ENCODE peak calls at places on chromosome 12, in five cellular contexts. S is fibroblast of mammary gland; P is A549; Z is breast epithelium; A is activated CD8-positive, alpha-beta T cell treated with anti-CD3 and anti-CD28 coated beads for 36 hours. L is an unnamed sample.

GRCh38 chr12:8499616-8500015 is 13.7 kb upstream of the CLEC4D start:
- DNase-seq in S (no peak), P (no peak), Z (no peak), A (no peak), L (no peak)

GRCh38 chr12:30909088-30909688 is 17.4 kb upstream of the TSPAN11 start:
- DNase-seq in S (peak), P (no peak), Z (no peak), A (no peak), L (no peak)

GRCh38 chr12:6452908-6453630 is 1.2 kb downstream of the TAPBPL start:
- DNase-seq in S (no peak), P (no peak), Z (no peak), A (peak), L (no peak)

GRCh38 chr12:131314524-131315090 is 360.9 kb downstream of the ADGRD1 start:
- DNase-seq in S (no peak), P (no peak), Z (no peak), A (no peak), L (no peak)

GRCh38 chr12:51025182-51025747 is 919 bp downstream of the SLC11A2 start:
- DNase-seq in S (no peak), P (no peak), Z (no peak), A (no peak), L (no peak)

GRCh38 chr12:1884651-1885050 is 33.8 kb downstream of the CACNA2D4 start:
- DNase-seq in S (no peak), P (no peak), Z (peak), A (no peak), L (no peak)

GRCh38 chr12:107223816-107224215 is 130.5 kb upstream of the CRY1 start:
- DNase-seq in S (peak), P (no peak), Z (no peak), A (no peak), L (no peak)

GRCh38 chr12:51362307-51362706 is 15.8 kb upstream of the CELA1 start:
- DNase-seq in S (no peak), P (no peak), Z (no peak), A (no peak), L (no peak)

GRCh38 chr12:81078469-81079196 is 754 bp downstream of the ACSS3 start:
- DNase-seq in S (peak), P (no peak), Z (no peak), A (no peak), L (no peak)

GRCh38 chr12:91604897-91605296 is 422.3 kb upstream of the DCN start:
- DNase-seq in S (no peak), P (no peak), Z (no peak), A (no peak), L (no peak)

GRCh38 chr12:29103539-29103974 is 45.5 kb upstream of the FAR2 start:
- DNase-seq in S (no peak), P (no peak), Z (no peak), A (peak), L (peak)

GRCh38 chr12:40141996-40142395 is 36.1 kb upstream of the SLC2A13 start:
- DNase-seq in S (no peak), P (no peak), Z (no peak), A (no peak), L (no peak)

GRCh38 chr12:40145896-40146295 is 40.0 kb upstream of the SLC2A13 start:
- DNase-seq in S (no peak), P (no peak), Z (no peak), A (peak), L (no peak)

GRCh38 chr12:40138526-40138925 is 32.6 kb upstream of the SLC2A13 start:
- DNase-seq in S (no peak), P (no peak), Z (no peak), A (no peak), L (no peak)

GRCh38 chr12:40146800-40147797 is 41.2 kb upstream of the SLC2A13 start:
- DNase-seq in S (no peak), P (no peak), Z (no peak), A (peak), L (no peak)

DNA sequence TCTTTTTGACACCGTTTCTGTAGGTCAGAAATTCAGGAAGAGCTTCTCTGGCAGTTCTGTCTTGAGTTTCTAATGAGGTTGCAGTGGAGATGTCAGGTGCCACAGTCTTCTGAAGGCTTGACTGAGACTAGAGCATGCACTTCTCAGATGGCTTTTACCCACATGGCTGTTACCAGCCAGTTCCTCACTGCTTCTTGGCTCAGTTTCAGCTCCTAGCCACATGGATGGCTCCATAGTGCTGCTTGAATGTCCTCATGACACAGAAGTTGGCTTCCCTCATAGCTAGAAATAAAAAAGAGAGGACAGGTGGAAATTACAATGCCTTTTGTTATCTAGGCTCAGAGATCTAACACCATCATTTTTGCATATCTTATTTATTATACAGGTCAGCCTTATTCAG is 38.1 kb upstream of the SLC2A13 start:
- DNase-seq in S (no peak), P (no peak), Z (no peak), A (no peak), L (no peak)
- TF ChIP-seq CTCF in S (no peak), P (no peak), Z (no peak), A (no peak), L (no peak)

GRCh38 chr12:12786716-12787601 is 1.5 kb downstream of the APOLD1 start:
- DNase-seq in S (peak), P (peak), Z (peak), A (peak), L (peak)
- TF ChIP-seq CTCF in S (no peak), P (no peak), Z (peak), A (no peak), L (peak)

GRCh38 chr12:108691995-108692808 is 39.1 kb downstream of the CORO1C start:
- DNase-seq in S (no peak), P (no peak), Z (no peak), A (no peak), L (no peak)

GRCh38 chr12:108691154-108691994 is 39.9 kb downstream of the CORO1C start:
- DNase-seq in S (peak), P (peak), Z (peak), A (peak), L (peak)

GRCh38 chr12:108690799-108691153 is 40.5 kb downstream of the CORO1C start:
- DNase-seq in S (no peak), P (no peak), Z (no peak), A (no peak), L (no peak)

GRCh38 chr12:108690191-108690518 is 41.2 kb downstream of the CORO1C start:
- DNase-seq in S (no peak), P (no peak), Z (no peak), A (no peak), L (no peak)

GRCh38 chr12:108689314-108690190 is 41.8 kb downstream of the CORO1C start:
- DNase-seq in S (peak), P (no peak), Z (no peak), A (peak), L (no peak)
- TF ChIP-seq CTCF in S (peak), P (no peak), Z (no peak), A (no peak), L (no peak)

GRCh38 chr12:82883396-82884360 is 197.0 kb downstream of the TMTC2 start:
- DNase-seq in S (no peak), P (no peak), Z (no peak), A (no peak), L (no peak)
- TF ChIP-seq CTCF in S (no peak), P (no peak), Z (no peak), A (no peak), L (no peak)

GRCh38 chr12:27246141-27246540 is 2.1 kb downstream of the STK38L start:
- DNase-seq in S (no peak), P (no peak), Z (no peak), A (no peak), L (no peak)

GRCh38 chr12:27245039-27245438 is 953 bp downstream of the STK38L start:
- DNase-seq in S (no peak), P (no peak), Z (no peak), A (no peak), L (no peak)

GRCh38 chr12:27243804-27244679 is at the start of gene STK38L:
- DNase-seq in S (peak), P (peak), Z (peak), A (peak), L (peak)

GRCh38 chr12:27243006-27243405 is 1.1 kb upstream of the STK38L start:
- DNase-seq in S (no peak), P (no peak), Z (no peak), A (no peak), L (no peak)

GRCh38 chr12:27244680-27245005 is 557 bp downstream of the STK38L start:
- DNase-seq in S (peak), P (no peak), Z (no peak), A (no peak), L (no peak)
- TF ChIP-seq CTCF in S (no peak), P (no peak), Z (no peak), A (no peak), L (no peak)

DNA sequence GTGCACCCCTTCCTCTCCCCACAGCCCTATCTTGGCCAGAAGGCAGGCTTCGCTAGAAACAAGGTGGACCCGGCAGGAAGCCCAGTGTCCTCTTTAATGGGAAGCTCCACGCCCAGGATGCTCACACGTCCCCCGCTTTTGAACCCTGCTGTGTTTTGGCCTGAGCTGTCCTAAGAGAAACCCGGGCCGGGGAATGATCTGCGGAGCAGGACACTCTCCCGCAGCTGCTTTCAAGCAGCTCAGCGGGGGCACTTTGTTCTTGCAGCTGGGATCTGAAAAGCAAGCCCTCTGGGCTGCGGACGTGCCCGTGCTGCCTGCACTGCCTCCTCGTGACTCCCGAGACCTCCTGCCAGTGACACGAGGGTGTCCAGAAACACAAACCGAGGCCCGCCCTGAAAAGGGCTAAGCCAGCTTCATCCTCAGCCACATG is 30.0 kb downstream of the SCARB1 start:
- DNase-seq in S (no peak), P (no peak), Z (no peak), A (no peak), L (no peak)
- TF ChIP-seq CTCF in S (no peak), P (no peak), Z (no peak), A (no peak), L (no peak)

DNA sequence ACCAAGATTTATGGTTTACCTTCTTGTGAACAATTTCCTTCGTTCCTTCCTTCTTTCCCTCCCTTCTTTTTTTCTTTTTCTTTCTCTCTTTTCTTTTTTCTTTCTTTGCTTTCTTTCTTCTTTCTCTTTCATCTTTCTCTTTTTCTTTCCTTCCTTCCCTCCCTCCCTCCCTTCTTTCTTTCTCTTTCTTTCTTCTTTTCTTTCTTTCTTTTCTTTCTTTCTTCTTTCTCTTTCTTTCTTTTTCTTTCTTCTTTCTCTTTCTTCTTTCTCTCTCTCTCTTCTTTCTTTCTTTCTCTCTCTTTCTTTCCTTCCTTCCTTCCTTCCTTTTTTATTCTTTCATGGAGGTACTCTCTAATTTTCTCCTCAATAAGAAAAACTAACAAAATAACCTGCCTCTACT is 462.1 kb upstream of the ATP2B1 start:
- DNase-seq in S (no peak), P (no peak), Z (no peak), A (no peak), L (no peak)
- TF ChIP-seq CTCF in S (no peak), P (no peak), Z (no peak), A (peak), L (no peak)

DNA sequence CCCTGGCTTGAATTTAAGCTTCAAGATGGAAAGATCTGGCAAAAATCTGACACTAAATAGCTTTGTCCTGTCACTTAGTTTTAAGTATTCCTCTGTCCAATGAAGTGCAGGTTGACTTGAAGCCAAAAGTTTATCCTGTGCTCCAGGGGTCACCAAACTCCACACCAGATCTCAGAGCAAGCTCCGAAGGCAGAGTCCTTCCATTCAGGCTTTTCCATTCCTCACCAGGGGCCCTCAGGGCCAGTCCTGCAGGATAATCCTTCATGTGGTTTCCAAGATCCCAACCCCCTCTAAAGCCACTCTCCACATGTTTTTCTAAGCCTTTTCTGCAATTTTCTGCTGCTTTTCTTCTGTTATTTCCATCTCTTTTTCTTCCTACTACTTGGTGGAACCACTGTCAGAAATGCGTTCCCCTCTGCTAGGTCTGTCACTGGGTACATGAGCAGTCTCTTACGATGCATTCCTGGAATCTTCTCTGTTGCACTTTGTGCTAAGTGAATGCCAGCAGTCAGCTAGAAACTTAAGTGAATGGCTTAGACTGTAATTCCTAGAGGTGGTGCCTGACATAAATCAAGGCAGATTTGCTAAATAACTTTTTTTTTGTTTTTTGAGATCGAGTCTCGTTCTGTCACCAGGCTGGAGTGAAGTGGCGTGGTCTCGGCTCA is 251.4 kb downstream of the MSRB3 start:
- DNase-seq in S (no peak), P (no peak), Z (no peak), A (no peak), L (no peak)
- TF ChIP-seq CTCF in S (no peak), P (no peak), Z (no peak), A (no peak), L (no peak)

L was measured in GM10248.